ENCODE peak calls at places on chromosomes 12 and 14, in six cellular contexts. A is K562, Q is SK-N-SH, R is H1, E is HepG2, S is GM12878. Z is an unnamed sample.

GRCh38 chr12:124490584-124491305 is 76.7 kb downstream of the NCOR2 start:
- DNase-seq in A (peak), Q (peak), S (no peak), E (no peak), R (no peak), Z (no peak)

GRCh38 chr12:109582636-109583035 is 9.0 kb downstream of the MVK start:
- DNase-seq in S (no peak), E (peak), A (peak), R (no peak), Q (peak), Z (peak)

GRCh38 chr12:77888611-77889010 is 57.9 kb downstream of the NAV3 start:
- DNase-seq in E (peak), R (no peak), S (no peak), Q (no peak), A (no peak), Z (peak)

GRCh38 chr12:79033788-79034187 is 169.2 kb downstream of the SYT1 start:
- DNase-seq in R (no peak), A (no peak), E (no peak), Q (no peak), S (no peak), Z (no peak)

GRCh38 chr12:122205590-122205925 is 2.0 kb downstream of the B3GNT4 start:
- DNase-seq in A (peak), S (no peak), E (no peak), R (no peak), Q (no peak), Z (no peak)

GRCh38 chr12:69068431-69068830 is 135.5 kb upstream of the CPM start:
- DNase-seq in R (no peak), S (no peak), Q (no peak), E (peak), A (no peak), Z (peak)

GRCh38 chr12:63070709-63071108 is 80.3 kb downstream of the AVPR1A start:
- DNase-seq in E (no peak), R (no peak), S (no peak), Q (no peak), A (no peak), Z (no peak)

GRCh38 chr12:31876568-31877424 is 82.4 kb upstream of the RESF1 start:
- DNase-seq in S (no peak), R (no peak), E (no peak), Q (no peak), A (no peak), Z (no peak)

GRCh38 chr14:77260631-77261030 is 10.4 kb downstream of the NGB start:
- DNase-seq in Q (no peak), E (no peak), A (no peak), R (no peak), S (no peak), Z (no peak)

GRCh38 chr14:102824832-102825231 is 47.6 kb downstream of the TRAF3 start:
- DNase-seq in A (no peak), S (no peak), E (no peak), Q (no peak), R (no peak), Z (no peak)

GRCh38 chr12:50081096-50081808 is 3.9 kb upstream of the SMARCD1 start:
- DNase-seq in Q (no peak), R (no peak), E (no peak), A (no peak), S (no peak), Z (no peak)

GRCh38 chr12:102680296-102680695 is 199.9 kb upstream of the IGF1 start:
- DNase-seq in S (no peak), Q (no peak), R (no peak), E (no peak), A (no peak), Z (no peak)

GRCh38 chr12:50066402-50066801 is 9.0 kb downstream of the ASIC1 start:
- DNase-seq in Q (no peak), E (no peak), A (no peak), S (no peak), R (no peak), Z (no peak)

GRCh38 chr14:35349966-35350365 is 54.6 kb downstream of the NFKBIA start:
- DNase-seq in S (no peak), E (no peak), A (no peak), R (no peak), Q (no peak), Z (no peak)

GRCh38 chr12:75790219-75790618 is 241.4 kb downstream of the PHLDA1 start:
- DNase-seq in R (no peak), S (no peak), Q (no peak), A (no peak), E (no peak), Z (no peak)

GRCh38 chr12:111390894-111391293 is 14.8 kb upstream of the SH2B3 start:
- DNase-seq in R (no peak), S (no peak), Q (no peak), E (no peak), A (no peak), Z (no peak)

GRCh38 chr12:104516821-104517220 is 60.1 kb downstream of the CHST11 start:
- DNase-seq in S (no peak), E (no peak), A (no peak), Q (no peak), R (no peak), Z (no peak)

GRCh38 chr14:22395803-22396202 is 193.2 kb downstream of the DAD1 start:
- DNase-seq in E (no peak), S (no peak), A (no peak), R (no peak), Q (no peak), Z (no peak)

GRCh38 chr12:1356285-1356684 is 238.1 kb downstream of the FBXL14 start:
- DNase-seq in Q (no peak), E (no peak), A (no peak), R (no peak), S (no peak), Z (no peak)

GRCh38 chr14:88422919-88423318 is 37.5 kb downstream of the SPATA7 start:
- DNase-seq in R (no peak), A (no peak), E (no peak), Q (no peak), S (no peak), Z (no peak)

GRCh38 chr12:94603434-94604068 is 46.8 kb downstream of the TMCC3 start:
- DNase-seq in S (no peak), E (peak), A (peak), R (no peak), Q (no peak), Z (peak)

GRCh38 chr14:56116128-56116900 is 1.9 kb upstream of the PELI2 start:
- DNase-seq in Q (no peak), A (no peak), S (no peak), E (no peak), R (no peak), Z (no peak)

GRCh38 chr12:104091136-104091535 is 26.8 kb downstream of the HCFC2 start:
- DNase-seq in R (no peak), S (no peak), A (no peak), Q (no peak), E (no peak), Z (no peak)

GRCh38 chr14:32081901-32082300 is 4.8 kb downstream of the ARHGAP5 start:
- DNase-seq in E (no peak), S (no peak), Q (no peak), A (no peak), R (no peak), Z (no peak)

GRCh38 chr12:12786371-12786715 is 884 bp downstream of the APOLD1 start:
- DNase-seq in Q (no peak), S (no peak), A (no peak), R (no peak), E (no peak), Z (no peak)

GRCh38 chr14:64823305-64823985 is 56.3 kb downstream of the SPTB start:
- DNase-seq in Q (peak), S (no peak), A (peak), E (peak), R (peak), Z (peak)

GRCh38 chr14:34214961-34215360 is 247.1 kb downstream of the SPTSSA start:
- DNase-seq in E (no peak), R (no peak), Q (no peak), S (no peak), A (no peak), Z (no peak)

GRCh38 chr12:79514730-79515525 is 175.8 kb downstream of the PAWR start:
- DNase-seq in E (no peak), Q (no peak), S (no peak), A (no peak), R (no peak), Z (no peak)

GRCh38 chr12:122687091-122687490 is 16.1 kb downstream of the HCAR2 start:
- DNase-seq in S (no peak), R (no peak), E (no peak), Q (no peak), A (no peak), Z (no peak)

DNA sequence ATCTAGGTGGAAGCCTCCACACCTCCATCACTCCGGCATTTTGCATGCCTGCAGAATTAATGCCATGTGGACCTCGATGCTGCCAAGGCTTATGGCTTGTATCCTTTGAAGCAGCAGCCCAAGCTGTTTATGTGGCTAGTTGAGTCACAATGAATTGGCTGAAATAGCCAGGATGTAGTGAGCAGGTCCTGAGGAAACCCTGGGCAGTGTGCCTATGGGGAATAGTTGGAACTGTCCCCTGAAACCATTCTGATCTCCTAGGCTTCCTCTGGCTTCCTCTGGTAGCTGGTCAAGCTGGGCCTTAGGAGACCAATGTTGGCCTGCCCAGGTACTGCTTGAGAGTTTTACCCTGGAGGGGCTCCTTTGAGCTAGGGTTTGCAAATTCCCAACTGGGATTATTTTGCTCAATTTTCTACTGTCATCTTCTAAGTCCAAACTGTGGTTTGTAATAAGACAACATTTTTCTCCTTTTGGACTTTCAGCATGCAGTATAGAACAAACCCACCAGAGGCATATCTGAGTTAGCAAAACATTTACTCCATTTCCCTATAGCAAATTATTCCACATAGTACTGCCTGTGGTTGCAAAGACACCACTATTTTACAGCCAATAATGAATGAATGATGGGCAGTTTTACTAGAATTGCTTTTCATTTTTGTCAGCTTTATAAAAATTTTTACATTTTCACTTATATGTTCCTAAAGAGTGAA is 85.1 kb upstream of the AMIGO2 start:
- DNase-seq in E (no peak), Q (no peak), R (no peak), A (no peak), S (no peak), Z (no peak)
- TF ChIP-seq EP300 in E (no peak), Q (no peak), R (no peak), A (no peak), S (no peak), Z (no peak)

DNA sequence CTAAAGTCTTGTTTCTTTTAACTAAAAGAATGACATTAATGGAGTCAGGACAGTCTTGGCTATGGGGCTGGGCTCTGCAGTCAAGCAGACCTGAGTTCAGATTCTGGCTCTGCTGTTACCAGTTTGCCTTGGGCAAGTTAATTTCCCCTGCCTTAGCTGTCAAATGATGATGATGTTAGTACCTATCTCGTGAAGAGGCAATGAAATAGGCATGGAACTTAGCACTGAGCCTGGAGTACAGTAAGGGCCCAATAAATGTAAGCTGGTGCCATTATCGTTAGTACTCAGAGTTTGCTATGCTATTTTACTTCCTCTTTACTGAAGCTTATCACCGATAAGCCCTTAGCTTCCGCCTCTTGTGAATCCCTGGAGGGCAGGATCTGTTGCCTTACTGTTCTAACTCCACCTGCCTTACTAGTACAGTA is 8.5 kb downstream of the FBXW8 start:
- DNase-seq in E (no peak), Q (no peak), A (peak), S (no peak), R (no peak), Z (no peak)
- TF ChIP-seq RFX5 in E (no peak), Q (no peak), A (no peak), S (no peak), R (no peak), Z (no peak)

GRCh38 chr12:8452976-8453616 is 2.7 kb upstream of the CLEC6A start:
- DNase-seq in A (no peak), R (no peak), E (no peak), S (no peak), Q (no peak), Z (no peak)
- TF ChIP-seq EP300 in A (no peak), R (no peak), E (no peak), S (no peak), Q (no peak), Z (no peak)

GRCh38 chr12:92502417-92503028 is 200.3 kb upstream of the PLEKHG7 start:
- DNase-seq in E (peak), R (no peak), Q (no peak), S (peak), A (peak), Z (no peak)
- TF ChIP-seq RFX5 in E (no peak), R (no peak), Q (no peak), S (no peak), A (no peak), Z (no peak)

GRCh38 chr14:101440511-101440910 is 120.8 kb upstream of the DIO3 start:
- DNase-seq in R (no peak), E (no peak), S (no peak), A (no peak), Q (no peak), Z (no peak)

GRCh38 chr14:101435546-101435945 is 125.7 kb upstream of the DIO3 start:
- DNase-seq in E (no peak), S (no peak), R (no peak), Q (no peak), A (no peak), Z (no peak)
- TF ChIP-seq EP300 in E (no peak), S (no peak), R (no peak), Q (no peak), A (no peak), Z (no peak)

Z was measured in A549.